ENCODE peak calls at places on chromosome 21, in four cellular contexts. U, E, W and K are unnamed samples.

GRCh38 chr21:32423846-32424535 is 11.5 kb downstream of the EVA1C start:
- DNase-seq in W (no peak), E (no peak), U (peak), K (no peak)

GRCh38 chr21:29524055-29524454 is 225.3 kb downstream of the BACH1 start:
- DNase-seq in W (no peak), U (no peak), E (no peak), K (no peak)

GRCh38 chr21:34736116-34736870 is 67.5 kb downstream of the CLIC6 start:
- DNase-seq in W (no peak), U (no peak), E (no peak), K (no peak)

GRCh38 chr21:38848187-38848609 is 42.5 kb downstream of the ETS2 start:
- DNase-seq in E (no peak), U (no peak), W (no peak), K (no peak)

GRCh38 chr21:45266518-45267389 is 20.9 kb downstream of the POFUT2 start:
- DNase-seq in U (no peak), E (no peak), W (no peak), K (peak)

GRCh38 chr21:15275615-15276228 is 210.9 kb upstream of the NRIP1 start:
- DNase-seq in U (no peak), W (no peak), E (no peak), K (no peak)

GRCh38 chr21:45982758-45983731 is 1.5 kb downstream of the COL6A1 start:
- DNase-seq in U (no peak), E (no peak), W (peak), K (no peak)

GRCh38 chr21:42931560-42932235 is 6.3 kb upstream of the ERVH48-1 start:
- DNase-seq in E (no peak), U (no peak), W (no peak), K (no peak)

GRCh38 chr21:32413697-32414578 is 1.4 kb downstream of the EVA1C start:
- DNase-seq in E (no peak), W (peak), U (peak), K (peak)

GRCh38 chr21:45613881-45614280 is 29.6 kb upstream of the PCBP3 start:
- DNase-seq in W (no peak), E (no peak), U (no peak), K (no peak)

GRCh38 chr21:35037384-35038105 is 11.6 kb downstream of the RUNX1 start:
- DNase-seq in W (no peak), U (no peak), E (no peak), K (no peak)

GRCh38 chr21:36068748-36069398 is 951 bp upstream of the CBR1 start:
- DNase-seq in W (no peak), E (no peak), U (no peak), K (no peak)

GRCh38 chr21:45262041-45262581 is 25.6 kb downstream of the POFUT2 start:
- DNase-seq in E (no peak), W (no peak), U (no peak), K (peak)

GRCh38 chr21:28387220-28387619 is 605.5 kb downstream of the LTN1 start:
- DNase-seq in W (no peak), E (peak), U (no peak), K (no peak)

GRCh38 chr21:44529011-44529421 is 11.0 kb downstream of the KRTAP10-1 start:
- DNase-seq in U (no peak), W (peak), E (no peak), K (no peak)

GRCh38 chr21:43866659-43867331 is 1.8 kb downstream of the AGPAT3 start:
- DNase-seq in U (peak), W (peak), E (peak), K (peak)

GRCh38 chr21:15514073-15514946 is 215.5 kb upstream of the USP25 start:
- DNase-seq in U (no peak), E (peak), W (peak), K (peak)

GRCh38 chr21:18153063-18153462 is 91.6 kb upstream of the CHODL start:
- DNase-seq in W (no peak), E (peak), U (peak), K (no peak)

GRCh38 chr21:31284797-31285397 is 59.2 kb downstream of the TIAM1 start:
- DNase-seq in U (no peak), W (no peak), E (no peak), K (no peak)

GRCh38 chr21:45937721-45938452 is 43.7 kb upstream of the COL6A1 start:
- DNase-seq in E (no peak), U (no peak), W (no peak), K (no peak)

GRCh38 chr21:29025328-29025713 is 853 bp downstream of the USP16 start:
- DNase-seq in W (no peak), E (no peak), U (no peak), K (peak)

GRCh38 chr21:35316933-35317332 is 267.8 kb upstream of the RUNX1 start:
- DNase-seq in W (no peak), U (no peak), E (no peak), K (peak)

DNA sequence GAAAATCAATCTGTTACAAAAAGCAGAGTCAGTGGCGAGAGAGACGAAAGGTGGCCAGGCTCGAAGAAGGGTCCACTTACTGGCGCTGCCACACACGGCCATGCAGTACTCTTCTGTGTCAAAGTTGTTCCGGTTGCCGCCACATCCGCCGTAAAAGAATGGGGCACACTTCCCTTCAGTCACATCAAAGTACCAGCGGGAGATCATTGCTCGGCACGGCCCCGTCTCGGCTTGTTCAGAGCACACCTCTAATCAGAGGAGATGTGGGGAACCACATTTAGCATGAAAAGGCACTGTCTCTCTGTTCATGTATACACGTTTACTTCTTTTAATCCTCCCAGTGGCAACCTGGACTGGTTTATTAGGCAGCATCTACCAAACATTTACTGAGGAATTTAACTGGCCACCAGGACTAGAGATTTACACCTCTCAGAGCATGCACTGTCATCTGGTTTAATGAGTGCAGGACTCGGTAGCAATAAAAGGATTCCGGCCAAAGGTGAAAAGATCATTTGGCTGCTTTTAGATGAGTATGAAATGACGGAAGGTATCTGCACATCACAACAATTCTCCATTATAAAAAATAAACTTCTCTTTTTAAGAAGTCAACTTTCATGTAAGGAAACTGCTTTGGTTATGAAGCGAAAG is 170.5 kb downstream of the APP start:
- DNase-seq in W (peak), E (no peak), U (no peak), K (peak)
- H3K4me3 ChIP-seq in W (no peak), E (no peak), U (no peak), K (peak)

GRCh38 chr21:24428539-24429186 is 1178.6 kb downstream of the MRPL39 start:
- DNase-seq in E (peak), W (no peak), U (no peak), K (no peak)

GRCh38 chr21:24420694-24421093 is 1186.6 kb downstream of the MRPL39 start:
- DNase-seq in E (peak), U (no peak), W (no peak), K (no peak)

GRCh38 chr21:24424786-24425185 is 1182.5 kb downstream of the MRPL39 start:
- DNase-seq in U (no peak), E (no peak), W (no peak), K (no peak)
- H3K27ac ChIP-seq in U (no peak), E (no peak), W (no peak), K (no peak)

GRCh38 chr21:20996421-20997307 is 1.5 kb upstream of the NCAM2 start:
- DNase-seq in E (no peak), U (no peak), W (no peak), K (no peak)
- H3K4me3 ChIP-seq in E (no peak), U (no peak), W (no peak), K (no peak)

GRCh38 chr21:41641821-41642368 is 125.0 kb downstream of the RIPK4 start:
- DNase-seq in E (no peak), W (no peak), U (peak), K (no peak)

GRCh38 chr21:41642399-41642798 is 124.5 kb downstream of the RIPK4 start:
- DNase-seq in E (no peak), U (no peak), W (no peak), K (no peak)

GRCh38 chr21:41639766-41640165 is 127.1 kb downstream of the RIPK4 start:
- DNase-seq in W (no peak), E (no peak), U (no peak), K (no peak)

GRCh38 chr21:41641510-41641815 is 125.4 kb downstream of the RIPK4 start:
- DNase-seq in U (no peak), W (no peak), E (no peak), K (no peak)

DNA sequence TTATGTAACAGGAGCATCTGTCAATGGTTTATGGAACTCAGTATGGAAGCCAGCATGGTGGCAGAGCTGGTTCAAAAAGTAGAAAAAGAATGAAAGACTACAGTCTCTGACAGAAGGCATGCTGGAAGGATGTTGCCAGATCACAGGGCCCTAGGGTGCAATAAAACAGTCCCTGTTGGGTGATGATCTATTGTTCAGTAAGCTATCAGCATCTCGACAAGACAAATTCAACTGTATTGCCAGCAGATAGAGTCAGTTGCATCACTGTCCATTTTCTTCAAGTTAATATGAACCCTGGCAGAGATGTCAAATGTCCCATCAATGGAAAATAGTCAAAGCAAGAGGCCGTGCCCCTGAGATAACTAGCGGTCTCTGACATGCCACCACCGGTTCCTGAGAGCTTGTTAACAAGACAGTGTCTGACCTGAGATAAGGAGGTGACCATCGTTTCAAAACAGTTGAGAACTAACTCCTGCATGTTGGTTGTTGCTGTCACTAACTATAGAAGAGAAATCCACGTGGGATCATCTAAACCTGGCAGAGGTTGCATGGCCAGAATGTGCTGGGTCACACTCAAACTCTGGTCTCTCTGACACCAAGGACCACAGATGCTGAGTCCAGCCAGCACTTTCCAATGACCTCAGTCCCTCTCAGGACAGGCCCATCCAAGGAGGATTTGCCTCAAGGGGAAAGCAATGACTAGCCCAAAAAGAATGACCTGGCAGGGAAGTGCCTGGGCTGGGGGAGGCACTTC is 125.9 kb downstream of the RIPK4 start:
- DNase-seq in U (no peak), W (no peak), E (no peak), K (no peak)
- H3K27ac ChIP-seq in U (no peak), W (peak), E (no peak), K (no peak)

GRCh38 chr21:26840206-26840605 is 5.0 kb downstream of the ADAMTS1 start:
- DNase-seq in U (no peak), W (no peak), E (no peak), K (no peak)
- H3K4me3 ChIP-seq in U (no peak), W (no peak), E (no peak), K (no peak)